ENCODE peak calls at places on chromosomes 3 and 15, in six cellular contexts. B is EL, U is choroid plexus epithelial cell, N is esophagus squamous epithelium, O is GM23338, G is NCI-H2081. F is an unnamed sample.

GRCh38 chr3:4680227-4680691 is 187.1 kb downstream of the ITPR1 start:
- DNase-seq in U (no peak), G (no peak), O (no peak), B (no peak), N (no peak), F (no peak)

GRCh38 chr15:89746386-89746974 is 4.6 kb downstream of the MESP1 start:
- DNase-seq in O (no peak), N (no peak), U (peak; percentile 17), B (no peak), G (no peak), F (no peak)

GRCh38 chr3:126472277-126473006 is 3.2 kb downstream of the ZXDC start:
- DNase-seq in G (peak; percentile 59), U (peak; percentile 92), O (no peak), B (peak; percentile 78), N (no peak), F (peak; percentile 86)

GRCh38 chr3:46449755-46450552 is 14.8 kb downstream of the LTF start:
- DNase-seq in N (no peak), U (peak; percentile 22), O (peak; percentile 74), G (no peak), B (peak; percentile 23), F (no peak)

GRCh38 chr15:94346272-94346671 is 114.9 kb downstream of the MCTP2 start:
- DNase-seq in G (peak; percentile 63), N (no peak), U (peak; percentile 35), B (no peak), O (no peak), F (no peak)

GRCh38 chr3:117486709-117487394 is 777.3 kb downstream of the TUSC7 start:
- DNase-seq in G (peak; percentile 91), N (no peak), U (no peak), B (no peak), O (no peak), F (no peak)

GRCh38 chr3:135077186-135077585 is 282.1 kb downstream of the EPHB1 start:
- DNase-seq in N (no peak), B (no peak), O (no peak), G (no peak), U (no peak), F (no peak)

GRCh38 chr3:134299185-134299887 is 48.7 kb upstream of the RYK start:
- DNase-seq in O (peak; percentile 51), B (no peak), U (peak; percentile 78), G (peak; percentile 24), N (no peak), F (no peak)

GRCh38 chr3:105647047-105647446 is 221.8 kb downstream of the CBLB start:
- DNase-seq in B (peak; percentile 91), N (no peak), O (no peak), G (no peak), U (peak; percentile 93), F (peak; percentile 82)

GRCh38 chr15:53312707-53313106 is 446.8 kb downstream of the WDR72 start:
- DNase-seq in G (no peak), O (peak; percentile 2), U (no peak), B (no peak), N (no peak), F (no peak)

GRCh38 chr15:22259881-22260421 is 179.6 kb downstream of the OR4M2 start:
- DNase-seq in G (no peak), O (no peak), B (no peak), N (no peak), U (no peak), F (no peak)

GRCh38 chr15:51448592-51449494 is 107.4 kb downstream of the GLDN start:
- DNase-seq in U (peak; percentile 38), B (no peak), O (no peak), G (no peak), N (no peak), F (no peak)

GRCh38 chr15:59609730-59610712 is 1.6 kb upstream of the GCNT3 start:
- DNase-seq in O (peak; percentile 13), N (no peak), U (peak; percentile 37), G (no peak), B (peak; percentile 1), F (no peak)

GRCh38 chr3:17359911-17360310 is 382.5 kb downstream of the TBC1D5 start:
- DNase-seq in B (no peak), G (no peak), O (no peak), N (no peak), U (no peak), F (no peak)

GRCh38 chr15:66827039-66827697 is 125.1 kb downstream of the SMAD6 start:
- DNase-seq in G (no peak), B (no peak), U (no peak), O (peak; percentile 60), N (no peak), F (no peak)

GRCh38 chr15:71730277-71731144 is 79.8 kb upstream of the NR2E3 start:
- DNase-seq in G (peak; percentile 56), N (no peak), O (peak; percentile 80), B (peak; percentile 72), U (peak; percentile 86), F (no peak)

GRCh38 chr15:79004336-79004735 is 59.5 kb upstream of the CTSH start:
- DNase-seq in G (no peak), B (peak; percentile 93), N (no peak), U (peak; percentile 77), O (peak; percentile 68), F (peak; percentile 75)

GRCh38 chr3:22885039-22885438 is 318.1 kb upstream of the UBE2E2 start:
- DNase-seq in B (no peak), O (no peak), N (no peak), G (no peak), U (no peak), F (no peak)

GRCh38 chr3:40477671-40478070 is 749 bp downstream of the ZNF619 start:
- DNase-seq in G (no peak), N (no peak), U (peak; percentile 18), O (no peak), B (no peak), F (peak; percentile 9)

GRCh38 chr3:109337393-109337792 is at the start of gene DPPA4:
- DNase-seq in G (no peak), O (peak; percentile 96), U (peak; percentile 38), N (no peak), B (no peak), F (no peak)

GRCh38 chr15:91844928-91845327 is 8.6 kb upstream of the SLCO3A1 start:
- DNase-seq in G (peak; percentile 32), N (no peak), U (no peak), O (no peak), B (no peak), F (no peak)

GRCh38 chr3:146164071-146164470 is 3.1 kb upstream of the PLOD2 start:
- DNase-seq in B (peak; percentile 47), U (no peak), G (no peak), N (no peak), O (no peak), F (no peak)

GRCh38 chr3:177150970-177151627 is 46.2 kb downstream of the TBL1XR1 start:
- DNase-seq in U (peak; percentile 90), N (no peak), B (peak; percentile 90), G (peak; percentile 38), O (no peak), F (peak; percentile 83)

GRCh38 chr3:1118074-1118473 is 25.2 kb downstream of the CNTN6 start:
- DNase-seq in N (no peak), U (peak; percentile 77), G (no peak), B (no peak), O (no peak), F (peak; percentile 80)

GRCh38 chr3:18047052-18047451 is 304.6 kb upstream of the TBC1D5 start:
- DNase-seq in N (no peak), O (no peak), B (peak; percentile 8), G (no peak), U (no peak), F (no peak)

GRCh38 chr15:58221591-58222241 is 83.5 kb downstream of the AQP9 start:
- DNase-seq in U (peak; percentile 48), N (no peak), O (peak; percentile 43), B (peak; percentile 29), G (no peak), F (peak; percentile 14)

GRCh38 chr15:50735156-50735555 is 30.4 kb downstream of the SPPL2A start:
- DNase-seq in U (no peak), N (no peak), O (no peak), G (no peak), B (no peak), F (no peak)

GRCh38 chr15:50884583-50884982 is 23.9 kb upstream of the AP4E1 start:
- DNase-seq in G (no peak), O (no peak), N (no peak), U (peak; percentile 35), B (peak; percentile 87), F (peak; percentile 71)

GRCh38 chr3:70550723-70551319 is 238.4 kb upstream of the MDFIC2 start:
- DNase-seq in B (peak; percentile 56), O (peak; percentile 71), N (no peak), G (peak; percentile 44), U (peak; percentile 81), F (peak; percentile 4)

GRCh38 chr3:85912981-85913380 is 954.2 kb downstream of the CADM2 start:
- DNase-seq in B (no peak), N (no peak), U (peak; percentile 13), O (no peak), G (no peak), F (peak; percentile 14)

GRCh38 chr3:45582407-45582806 is 12.1 kb upstream of the LIMD1 start:
- DNase-seq in G (no peak), O (no peak), U (peak; percentile 63), B (peak; percentile 49), N (no peak), F (peak; percentile 24)

GRCh38 chr15:100515758-100516157 is 13.0 kb downstream of the CERS3 start:
- DNase-seq in O (no peak), N (no peak), B (peak; percentile 3), U (no peak), G (no peak), F (no peak)

GRCh38 chr3:178748874-178749273 is 212.6 kb downstream of the KCNMB2 start:
- DNase-seq in O (no peak), B (no peak), N (no peak), U (no peak), G (no peak), F (no peak)

GRCh38 chr3:117006123-117006522 is 296.5 kb downstream of the TUSC7 start:
- DNase-seq in G (no peak), B (no peak), O (no peak), N (no peak), U (no peak), F (no peak)

GRCh38 chr3:126621171-126621570 is 33.8 kb downstream of the TXNRD3 start:
- DNase-seq in N (no peak), O (no peak), B (peak; percentile 75), U (peak; percentile 54), G (no peak), F (no peak)

GRCh38 chr3:13543251-13543650 is 5.7 kb upstream of the FBLN2 start:
- DNase-seq in N (no peak), O (no peak), G (no peak), U (peak; percentile 90), B (peak; percentile 96), F (no peak)

GRCh38 chr15:78212546-78213424 is 21.6 kb downstream of the ACSBG1 start:
- DNase-seq in N (no peak), B (peak; percentile 91), U (peak; percentile 66), O (no peak), G (peak; percentile 70), F (peak; percentile 7)

GRCh38 chr3:185582236-185582635 is 3.9 kb upstream of the SENP2 start:
- DNase-seq in O (peak; percentile 96), U (no peak), G (no peak), N (no peak), B (no peak), F (no peak)